ENCODE peak calls at places on chromosomes 13 and 19, in ten cellular contexts. L is astrocyte of the spinal cord, Y is cardiac fibroblast, B is fibroblast of mammary gland, O is RWPE2, X is neural progenitor cell, J is lower lobe of right lung, D is kidney epithelial cell, A is left lung, Z is HL-60. C is an unnamed sample.

GRCh38 chr13:44976196-44976595 is 13.1 kb downstream of the NUFIP1 start:
- DNase-seq in D (no peak), Y (no peak), A (no peak), B (no peak), J (no peak), L (no peak), Z (no peak), O (no peak), X (no peak), C (no peak)

GRCh38 chr13:111337206-111337605 is 16.8 kb downstream of the TEX29 start:
- DNase-seq in L (peak; percentile 70), J (no peak), X (no peak), Z (no peak), A (no peak), Y (peak; percentile 92), D (peak; percentile 57), B (peak; percentile 99), O (no peak), C (peak; percentile 6)

GRCh38 chr13:34040863-34041262 is 222.9 kb downstream of the RFC3 start:
- DNase-seq in Z (no peak), X (no peak), A (no peak), L (no peak), B (peak; percentile 56), Y (no peak), J (no peak), D (no peak), O (no peak), C (no peak)

GRCh38 chr13:33537691-33538090 is 252.1 kb upstream of the STARD13 start:
- DNase-seq in O (no peak), X (no peak), Z (peak; percentile 34), B (peak; percentile 46), Y (no peak), L (no peak), J (no peak), A (no peak), D (no peak), C (no peak)

GRCh38 chr19:49091391-49092038 is 6.3 kb downstream of the SNRNP70 start:
- DNase-seq in O (no peak), Y (no peak), J (no peak), X (no peak), D (no peak), L (no peak), Z (no peak), B (no peak), A (no peak), C (no peak)

GRCh38 chr19:50020481-50020880 is 4.7 kb downstream of the VRK3 start:
- DNase-seq in X (no peak), Z (no peak), O (no peak), L (no peak), J (no peak), D (no peak), B (no peak), Y (peak; percentile 5), A (no peak), C (peak; percentile 85)

GRCh38 chr13:51714663-51715168 is 89.2 kb downstream of the DHRS12 start:
- DNase-seq in L (peak; percentile 64), Z (peak; percentile 49), X (no peak), B (peak; percentile 73), Y (peak; percentile 85), A (no peak), O (no peak), J (no peak), D (no peak), C (no peak)

GRCh38 chr13:95536629-95537241 is 15.8 kb upstream of the CLDN10 start:
- DNase-seq in L (peak; percentile 54), Z (no peak), A (no peak), O (no peak), Y (peak; percentile 60), B (peak; percentile 47), D (no peak), X (no peak), J (no peak), C (no peak)

GRCh38 chr13:94431987-94432386 is 47.5 kb downstream of the DCT start:
- DNase-seq in D (no peak), J (no peak), Z (no peak), X (no peak), O (no peak), A (no peak), B (no peak), Y (no peak), L (no peak), C (no peak)

GRCh38 chr13:77329133-77330008 is 2.5 kb upstream of the MYCBP2 start:
- DNase-seq in Z (peak; percentile 99), J (peak; percentile 91), D (peak; percentile 85), O (peak; percentile 59), B (peak; percentile 96), X (peak; percentile 95), L (peak; percentile 97), A (peak; percentile 91), Y (peak; percentile 98), C (peak; percentile 89)

GRCh38 chr19:14138576-14139265 is 2.3 kb upstream of the ASF1B start:
- DNase-seq in Y (peak; percentile 57), X (no peak), J (no peak), B (peak; percentile 40), O (no peak), A (no peak), Z (no peak), L (peak; percentile 47), D (no peak), C (no peak)

GRCh38 chr19:51200071-51200470 is 24.8 kb upstream of the CD33 start:
- DNase-seq in D (no peak), B (no peak), J (no peak), Z (no peak), A (no peak), Y (no peak), X (no peak), O (no peak), L (no peak), C (no peak)

GRCh38 chr19:47187023-47187655 is 43.9 kb downstream of the BBC3 start:
- DNase-seq in Z (no peak), O (no peak), D (no peak), J (no peak), X (no peak), A (no peak), Y (no peak), B (no peak), L (no peak), C (no peak)

GRCh38 chr19:34667349-34668076 is 9.4 kb downstream of the SCGB2B2 start:
- DNase-seq in Y (peak; percentile 31), X (no peak), J (peak; percentile 61), L (peak; percentile 30), A (no peak), Z (no peak), D (no peak), B (peak; percentile 15), O (no peak), C (no peak)

GRCh38 chr13:102571075-102571474 is 25.7 kb upstream of the TPP2 start:
- DNase-seq in J (no peak), B (no peak), O (no peak), Z (no peak), Y (no peak), L (no peak), D (no peak), A (no peak), X (no peak), C (no peak)

GRCh38 chr19:8512115-8512967 is 1.6 kb downstream of the ZNF414 start:
- DNase-seq in O (no peak), J (no peak), X (peak; percentile 33), L (no peak), Y (peak; percentile 25), A (no peak), B (peak; percentile 31), Z (no peak), D (no peak), C (no peak)

GRCh38 chr19:13017306-13018036 is 22.2 kb downstream of the NFIX start:
- DNase-seq in X (no peak), O (no peak), A (no peak), D (no peak), Z (no peak), L (no peak), B (no peak), J (no peak), Y (no peak), C (no peak)
- H3K4me3 ChIP-seq in X (no peak overlapping the region), O (no peak overlapping the region), A (no peak overlapping the region), D (no peak overlapping the region), Z (no peak overlapping the region), L (no peak overlapping the region), B (peak overlapping the region; percentile 32), J (peak overlapping the region; percentile 33), Y (no peak overlapping the region), C (peak overlapping the region; percentile 49)

GRCh38 chr19:2186071-2186846 is 22.5 kb downstream of the DOT1L start:
- DNase-seq in A (peak; percentile 77), O (no peak), L (peak; percentile 89), Z (no peak), D (no peak), B (peak; percentile 97), Y (peak; percentile 73), X (peak; percentile 39), J (peak; percentile 83), C (no peak)
- H3K4me3 ChIP-seq in A (no peak overlapping the region), O (no peak overlapping the region), L (no peak overlapping the region), Z (no peak overlapping the region), D (no peak overlapping the region), B (no peak overlapping the region), Y (no peak overlapping the region), X (no peak overlapping the region), J (peak overlapping the region; percentile 4), C (no peak overlapping the region)

GRCh38 chr19:919157-920050 is 2.3 kb downstream of the KISS1R start:
- DNase-seq in Z (no peak), O (peak; percentile 57), A (no peak), Y (no peak), B (no peak), J (no peak), X (peak; percentile 57), D (no peak), L (no peak), C (no peak)
- H3K4me3 ChIP-seq in Z (peak overlapping the region; percentile 18), O (no peak overlapping the region), A (peak overlapping the region; percentile 22), Y (no peak overlapping the region), B (no peak overlapping the region), J (peak overlapping the region; percentile 39), X (peak overlapping the region; percentile 41), D (no peak overlapping the region), L (no peak overlapping the region), C (no peak overlapping the region)

GRCh38 chr19:23075031-23075733 is 41.6 kb upstream of the ZNF730 start:
- DNase-seq in D (peak; percentile 43), X (peak; percentile 93), Z (peak; percentile 12), Y (peak; percentile 73), B (peak; percentile 74), J (peak; percentile 51), A (peak; percentile 62), L (peak; percentile 78), O (peak; percentile 68), C (no peak)

GRCh38 chr19:23071087-23071511 is 45.7 kb upstream of the ZNF730 start:
- DNase-seq in Y (peak; percentile 27), Z (no peak), O (no peak), L (peak; percentile 10), A (no peak), J (no peak), D (no peak), B (peak; percentile 7), X (no peak), C (no peak)

GRCh38 chr19:23065306-23065705 is 51.5 kb upstream of the ZNF730 start:
- DNase-seq in B (no peak), X (no peak), Y (no peak), J (no peak), A (no peak), Z (no peak), O (no peak), D (no peak), L (no peak), C (no peak)

DNA sequence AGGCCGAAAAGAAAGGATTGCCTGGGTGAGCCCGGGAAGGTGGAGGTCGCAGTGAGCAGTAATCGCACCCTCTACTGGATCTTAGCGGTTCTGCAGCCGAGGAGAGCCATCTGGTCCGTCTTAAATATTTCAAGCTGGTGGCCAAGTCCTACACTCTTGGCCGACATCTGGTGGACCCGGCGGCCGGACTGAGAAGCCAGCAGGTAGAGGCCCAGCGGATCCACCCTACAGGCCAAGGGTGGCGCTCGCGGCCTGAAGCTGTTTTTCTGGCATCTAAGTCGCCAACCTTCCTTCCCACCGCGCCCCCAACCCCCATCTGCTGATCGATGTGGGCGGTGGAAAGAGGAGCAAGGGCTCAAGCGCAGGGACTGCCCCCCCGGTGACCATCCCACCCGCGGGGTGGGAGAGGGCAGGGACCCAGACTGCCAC is 46.5 kb upstream of the ZNF730 start:
- DNase-seq in L (peak; percentile 38), D (no peak), B (peak; percentile 59), A (no peak), Y (peak; percentile 63), Z (no peak), O (no peak), X (no peak), J (no peak), C (no peak)
- H3K4me3 ChIP-seq in L (peak overlapping the region; percentile 35), D (peak overlapping the region; percentile 35), B (no peak overlapping the region), A (no peak overlapping the region), Y (no peak overlapping the region), Z (no peak overlapping the region), O (no peak overlapping the region), X (no peak overlapping the region), J (peak overlapping the region; percentile 27), C (no peak overlapping the region)

C was measured in epithelial cell of proximal tubule.